ENCODE peak calls at places on chromosomes 11 and 22, in six cellular contexts. E is HepG2, H is H1, J is K562, U is GM12892, T is GM12878. O is an unnamed sample.

GRCh38 chr22:45318558-45319318 is 9.0 kb downstream of the FAM118A start:
- DNase-seq in E (no peak), H (no peak), J (no peak), U (no peak), T (peak), O (no peak)

GRCh38 chr11:1771273-1771672 is 7.5 kb upstream of the CTSD start:
- DNase-seq in E (no peak), H (no peak), J (no peak), U (no peak), T (no peak), O (no peak)

GRCh38 chr11:35084817-35085424 is 54.0 kb upstream of the CD44 start:
- DNase-seq in E (no peak), H (no peak), J (no peak), U (no peak), T (no peak), O (no peak)

GRCh38 chr22:41217553-41218157 is 12.5 kb downstream of the L3MBTL2 start:
- DNase-seq in E (no peak), H (no peak), J (no peak), U (peak), T (no peak), O (peak)

GRCh38 chr11:108959124-108959761 is 294.4 kb downstream of the DDX10 start:
- DNase-seq in E (no peak), H (no peak), J (no peak), U (no peak), T (no peak), O (no peak)

GRCh38 chr11:129785383-129786111 is 30.1 kb upstream of the TMEM45B start:
- DNase-seq in E (peak), H (no peak), J (no peak), U (no peak), T (no peak), O (no peak)

GRCh38 chr11:134069996-134070845 is 1.3 kb downstream of the JAM3 start:
- DNase-seq in E (no peak), H (no peak), J (no peak), U (no peak), T (no peak), O (no peak)

GRCh38 chr22:30178180-30179126 is 68.1 kb downstream of the LIF start:
- DNase-seq in E (no peak), H (no peak), J (no peak), U (no peak), T (no peak), O (no peak)

GRCh38 chr22:22547226-22547625 is 11.8 kb downstream of the PRAME start:
- DNase-seq in E (no peak), H (no peak), J (peak), U (no peak), T (no peak), O (no peak)

GRCh38 chr11:134142536-134142935 is 73.7 kb downstream of the JAM3 start:
- DNase-seq in E (no peak), H (no peak), J (no peak), U (no peak), T (no peak), O (no peak)

GRCh38 chr11:15234796-15235195 is 120.1 kb downstream of the INSC start:
- DNase-seq in E (no peak), H (no peak), J (no peak), U (no peak), T (no peak), O (no peak)

GRCh38 chr11:69884286-69884685 is 65.1 kb upstream of the FGF3 start:
- DNase-seq in E (no peak), H (no peak), J (no peak), U (no peak), T (no peak), O (no peak)

GRCh38 chr22:22364207-22364606 is 119.6 kb downstream of the VPREB1 start:
- DNase-seq in E (no peak), H (no peak), J (no peak), U (no peak), T (no peak), O (no peak)

GRCh38 chr11:703515-703914 is 2.5 kb upstream of the EPS8L2 start:
- DNase-seq in E (no peak), H (no peak), J (no peak), U (no peak), T (no peak), O (no peak)

GRCh38 chr11:116217006-116217405 is 555.8 kb downstream of the BUD13 start:
- DNase-seq in E (peak), H (no peak), J (peak), U (no peak), T (no peak), O (no peak)

GRCh38 chr11:11076276-11076675 is 218.4 kb upstream of the ZBED5 start:
- DNase-seq in E (no peak), H (no peak), J (no peak), U (no peak), T (no peak), O (no peak)

GRCh38 chr11:20444537-20444936 is 57.0 kb downstream of the PRMT3 start:
- DNase-seq in E (no peak), H (no peak), J (no peak), U (no peak), T (no peak), O (no peak)

GRCh38 chr22:19799322-19800190 is 39.0 kb downstream of the TBX1 start:
- DNase-seq in E (no peak), H (no peak), J (no peak), U (no peak), T (no peak), O (no peak)

GRCh38 chr11:56783448-56784041 is 35.0 kb upstream of the OR9G4 start:
- DNase-seq in E (peak), H (no peak), J (peak), U (no peak), T (no peak), O (no peak)

GRCh38 chr11:119664063-119664572 is 64.9 kb downstream of the NECTIN1 start:
- DNase-seq in E (peak), H (no peak), J (no peak), U (no peak), T (no peak), O (no peak)

GRCh38 chr11:11409916-11410315 is 56.9 kb upstream of the CSNK2A3 start:
- DNase-seq in E (no peak), H (no peak), J (no peak), U (no peak), T (no peak), O (no peak)

GRCh38 chr22:30777589-30777988 is 82.9 kb downstream of the OSBP2 start:
- DNase-seq in E (no peak), H (no peak), J (no peak), U (no peak), T (no peak), O (no peak)

GRCh38 chr11:36288442-36289225 is 590 bp downstream of the COMMD9 start:
- DNase-seq in E (no peak), H (no peak), J (peak), U (no peak), T (no peak), O (no peak)

GRCh38 chr22:27863556-27863955 is 55.5 kb downstream of the PITPNB start:
- DNase-seq in E (no peak), H (no peak), J (no peak), U (no peak), T (no peak), O (no peak)

GRCh38 chr11:124670732-124671131 is 2.8 kb downstream of the SIAE start:
- DNase-seq in E (no peak), H (no peak), J (no peak), U (no peak), T (no peak), O (no peak)

GRCh38 chr11:67303132-67303988 is at the start of gene SSH3:
- DNase-seq in E (peak), H (peak), J (peak), U (no peak), T (no peak), O (no peak)

GRCh38 chr22:30370681-30371080 is 13.9 kb downstream of the CCDC157 start:
- DNase-seq in E (no peak), H (no peak), J (no peak), U (no peak), T (no peak), O (no peak)

GRCh38 chr11:130612291-130612802 is 163.9 kb downstream of the ADAMTS15 start:
- DNase-seq in E (no peak), H (no peak), J (no peak), U (no peak), T (no peak), O (no peak)

GRCh38 chr11:116703421-116703820 is 69.4 kb downstream of the BUD13 start:
- DNase-seq in E (no peak), H (no peak), J (no peak), U (no peak), T (no peak), O (no peak)

GRCh38 chr22:22377335-22377734 is 131.2 kb downstream of the ZNF280B start:
- DNase-seq in E (no peak), H (no peak), J (peak), U (no peak), T (no peak), O (no peak)

GRCh38 chr22:31284241-31284745 is 8.0 kb downstream of the PIK3IP1 start:
- DNase-seq in E (peak), H (no peak), J (no peak), U (no peak), T (no peak), O (no peak)

GRCh38 chr11:69836401-69836800 is 17.2 kb upstream of the FGF3 start:
- DNase-seq in E (no peak), H (no peak), J (no peak), U (no peak), T (no peak), O (no peak)

GRCh38 chr11:73072935-73073481 is 69.1 kb downstream of the FCHSD2 start:
- DNase-seq in E (no peak), H (no peak), J (no peak), U (no peak), T (peak), O (no peak)

GRCh38 chr22:27105142-27106025 is 448.0 kb downstream of the MIAT start:
- DNase-seq in E (no peak), H (no peak), J (no peak), U (no peak), T (no peak), O (no peak)

GRCh38 chr11:73530109-73530508 is 67.8 kb downstream of the FAM168A start:
- DNase-seq in E (no peak), H (peak), J (no peak), U (no peak), T (no peak), O (no peak)

GRCh38 chr11:34564406-34564805 is 50.8 kb upstream of the ELF5 start:
- DNase-seq in E (no peak), H (peak), J (no peak), U (no peak), T (no peak), O (no peak)

GRCh38 chr22:40036591-40037225 is 42.0 kb downstream of the FAM83F start:
- DNase-seq in E (peak), H (peak), J (peak), U (peak), T (no peak), O (peak)

DNA sequence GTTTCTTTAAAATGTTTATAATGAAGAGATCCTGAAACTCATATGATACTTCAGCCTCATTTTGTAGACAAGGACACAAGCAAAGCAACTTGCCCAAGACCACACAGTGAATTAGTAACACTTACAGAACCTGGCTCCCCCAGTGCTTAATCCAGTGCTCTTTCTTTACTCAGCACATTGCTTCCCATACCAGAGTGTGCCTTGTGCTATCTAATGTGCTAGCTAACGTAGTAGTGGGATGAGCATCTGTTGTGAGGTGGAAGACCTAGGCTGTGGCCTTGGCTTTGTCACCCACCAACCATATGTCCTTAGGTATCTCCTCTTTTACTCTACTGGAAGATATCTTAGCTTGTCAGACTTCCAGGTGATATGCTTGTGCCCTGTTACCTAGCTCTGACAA is 5.1 kb downstream of the SPCS2 start:
- DNase-seq in E (no peak), H (no peak), J (no peak), U (no peak), T (no peak), O (no peak)
- TF ChIP-seq TAF1 in E (no peak), H (no peak), J (no peak), U (no peak), T (no peak), O (no peak)

DNA sequence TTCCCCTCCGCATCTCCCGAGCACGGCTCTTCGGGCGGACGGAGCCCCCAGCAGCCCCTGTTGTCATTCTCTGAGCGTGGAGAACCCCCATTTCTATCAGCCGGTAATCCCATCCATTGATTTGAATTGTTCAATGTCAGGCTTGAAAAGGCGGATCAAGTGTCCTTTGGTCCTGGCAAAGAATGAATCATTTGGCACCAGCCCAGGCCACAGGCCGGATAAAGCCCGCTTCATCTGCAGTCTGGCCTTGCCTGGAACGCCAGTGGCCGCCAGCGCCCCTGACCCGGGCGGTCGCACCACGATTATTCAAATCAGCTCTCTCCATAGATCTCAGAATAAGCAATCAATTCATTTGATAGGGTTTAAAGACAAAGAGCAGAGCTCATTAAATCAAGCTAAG is 188.9 kb downstream of the BRD1 start:
- DNase-seq in E (peak), H (no peak), J (no peak), U (no peak), T (no peak), O (no peak)
- TF ChIP-seq POLR2AphosphoS5 in E (no peak), H (no peak), J (no peak), U (no peak), T (no peak), O (no peak)

DNA sequence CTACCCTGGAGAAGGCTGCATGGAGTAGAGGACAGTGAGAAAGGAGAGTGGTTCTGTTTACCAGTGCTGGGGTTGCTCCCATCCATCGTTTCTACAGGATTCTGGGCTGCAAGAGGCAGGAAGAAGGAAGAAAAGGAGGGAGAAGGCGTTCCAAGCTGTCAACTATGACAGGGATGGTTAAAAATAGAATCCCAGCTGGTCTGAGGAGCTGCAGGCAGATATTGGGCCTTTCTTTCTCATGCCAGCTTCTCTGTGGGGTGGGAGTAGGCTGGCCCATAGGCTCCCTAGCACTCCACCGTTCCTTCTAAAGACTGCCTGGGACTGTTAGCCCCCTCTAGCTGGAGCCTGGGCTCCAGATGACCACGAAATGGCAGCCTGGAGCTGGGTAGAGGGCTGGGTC is 13.6 kb downstream of the CCKBR start:
- DNase-seq in E (no peak), H (no peak), J (no peak), U (no peak), T (no peak), O (no peak)
- TF ChIP-seq TAF1 in E (no peak), H (no peak), J (no peak), U (no peak), T (no peak), O (no peak)

GRCh38 chr11:94926698-94927237 is 46.6 kb downstream of the CWC15 start:
- DNase-seq in E (no peak), H (no peak), J (no peak), U (no peak), T (no peak), O (no peak)
- TF ChIP-seq POLR2AphosphoS5 in E (no peak), H (no peak), J (no peak), U (no peak), T (no peak), O (no peak)

DNA sequence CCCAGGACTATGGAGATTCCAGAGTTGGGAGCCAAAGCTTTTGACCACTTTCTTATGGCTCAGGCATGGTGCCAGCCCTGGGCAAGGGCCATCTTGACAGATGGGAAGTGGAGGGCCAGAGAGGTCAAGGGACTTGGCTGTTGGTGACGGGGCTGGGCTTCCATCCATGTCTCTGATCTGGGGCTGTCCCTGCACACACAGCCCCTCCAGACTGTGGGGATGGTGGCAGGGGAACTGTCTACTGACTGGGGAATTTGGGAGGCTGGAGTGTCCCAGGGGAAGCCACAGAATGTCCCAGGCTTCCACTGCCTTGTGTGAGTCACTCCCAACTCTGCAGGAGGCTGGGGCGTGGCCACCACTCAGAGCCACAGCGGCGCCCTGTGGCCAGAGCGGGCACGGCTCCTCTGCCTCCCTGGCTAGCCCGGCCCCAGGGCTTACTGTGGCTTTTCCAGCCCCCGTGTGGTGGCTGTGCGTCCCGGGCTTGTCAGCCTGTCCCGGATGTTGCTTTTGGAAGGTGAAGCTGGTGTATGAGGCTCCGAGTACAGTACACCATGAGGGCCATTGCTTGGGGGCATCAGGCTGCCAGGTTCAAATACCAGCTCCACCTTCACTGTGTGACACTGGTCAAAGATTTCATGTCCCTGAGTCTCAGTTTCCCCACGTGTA is 19.6 kb downstream of the C22orf23 start:
- DNase-seq in E (peak), H (peak), J (peak), U (peak), T (peak), O (peak)
- TF ChIP-seq TAF1 in E (no peak), H (no peak), J (no peak), U (no peak), T (no peak), O (no peak)

DNA sequence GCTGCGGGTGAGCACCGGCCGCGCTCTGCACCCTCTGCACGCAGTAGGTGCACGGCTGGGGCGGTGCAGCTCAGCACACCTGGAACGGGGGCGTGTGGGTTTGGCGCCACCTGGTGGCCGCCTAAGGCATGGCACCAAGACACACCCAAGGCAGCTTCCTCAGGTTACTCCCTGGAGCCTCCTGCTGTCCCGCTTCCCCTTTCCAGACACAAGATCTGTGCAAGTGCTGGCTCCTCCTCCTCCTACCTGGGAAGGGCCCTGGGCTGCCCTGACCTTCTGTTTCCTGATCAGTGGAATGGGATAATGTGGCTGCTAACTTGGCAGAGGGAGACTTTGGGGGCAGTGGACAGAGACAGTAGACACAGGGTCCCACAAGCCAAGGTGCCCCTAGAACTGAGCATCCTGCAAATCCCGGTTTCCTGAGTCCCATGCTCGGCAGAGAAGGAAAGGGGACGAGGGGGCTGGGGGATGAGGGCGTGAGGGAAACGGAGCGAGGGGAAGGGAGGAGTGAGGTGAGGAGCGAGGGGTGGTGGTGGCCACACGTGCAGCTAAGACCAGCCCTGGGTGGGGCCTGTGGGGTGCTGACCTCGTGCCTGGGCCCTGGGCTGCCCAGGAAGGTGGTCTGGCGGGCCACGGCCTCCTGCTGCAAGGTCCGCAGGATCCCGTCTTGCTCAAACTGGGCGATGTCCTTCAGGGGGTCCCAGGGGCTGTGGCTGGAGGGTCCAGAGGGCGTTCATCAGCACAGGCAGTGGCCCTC is 34.8 kb upstream of the CARS1 start:
- DNase-seq in E (peak), H (peak), J (peak), U (peak), T (peak), O (peak)
- TF ChIP-seq POLR2AphosphoS5 in E (no peak), H (no peak), J (no peak), U (no peak), T (no peak), O (no peak)

DNA sequence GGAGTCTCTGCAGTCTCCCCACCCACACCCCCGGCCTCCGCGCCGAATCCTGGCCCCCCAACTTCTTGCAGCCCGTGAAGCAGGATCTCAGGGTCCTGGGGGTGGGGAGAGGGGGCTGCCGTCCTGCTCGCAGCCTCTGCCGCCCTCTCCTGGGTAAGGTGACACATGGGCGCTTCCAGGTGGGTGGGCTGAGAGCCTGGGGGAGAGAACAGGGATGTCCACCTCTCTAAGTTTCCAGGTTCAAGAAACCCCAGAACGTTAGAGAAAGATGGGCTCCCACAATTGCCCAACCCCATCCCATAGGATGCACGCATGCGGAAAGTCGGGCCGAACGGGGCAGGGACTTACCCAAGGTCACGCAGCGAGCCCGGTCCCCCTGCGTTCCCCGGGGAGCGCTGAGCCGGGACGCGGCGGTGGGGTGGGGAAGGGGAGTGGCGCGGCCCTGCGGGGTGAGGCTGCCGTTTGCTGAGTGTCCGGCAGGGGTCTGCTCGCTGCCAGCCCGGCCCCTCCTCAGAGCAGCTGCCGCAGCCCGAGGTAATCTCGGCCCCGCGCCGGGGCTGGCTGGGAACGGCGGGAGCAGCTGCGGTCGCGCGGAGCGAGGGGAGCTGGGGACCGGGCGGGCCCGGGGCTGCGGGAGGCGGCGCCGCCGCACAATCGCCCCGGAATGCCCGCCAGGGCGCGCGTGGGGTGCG is 705 bp upstream of the CAPN1 start:
- DNase-seq in E (peak), H (no peak), J (peak), U (peak), T (peak), O (peak)
- TF ChIP-seq TAF1 in E (peak), H (peak), J (no peak), U (no peak), T (no peak), O (no peak)

O was measured in GM12891.